ENCODE peak calls at places on chromosomes 1 and 21, in six cellular contexts. A is A549, Y is Caco-2, S is psoas muscle, Z is PC-3, B is fibroblast of lung. Q is an unnamed sample.

GRCh38 chr1:170676628-170677027 is 12.7 kb downstream of the PRRX1 start:
- DNase-seq in Y (no peak), A (no peak), B (peak; percentile 71), Z (no peak), S (no peak), Q (no peak)

GRCh38 chr1:109307363-109308021 is 681 bp upstream of the MYBPHL start:
- DNase-seq in B (no peak), Z (no peak), S (peak; percentile 76), A (no peak), Y (no peak), Q (no peak)

GRCh38 chr1:40750326-40750975 is 33.1 kb upstream of the KCNQ4 start:
- DNase-seq in S (no peak), Y (no peak), A (no peak), B (peak; percentile 17), Z (peak; percentile 52), Q (no peak)

GRCh38 chr1:165034136-165034535 is 322.4 kb downstream of the LMX1A start:
- DNase-seq in B (no peak), S (no peak), A (no peak), Z (peak; percentile 31), Y (no peak), Q (no peak)

GRCh38 chr1:214341918-214342317 is 61.0 kb downstream of the SMYD2 start:
- DNase-seq in S (no peak), B (no peak), A (no peak), Y (no peak), Z (no peak), Q (no peak)

GRCh38 chr1:33329600-33330305 is 8.9 kb upstream of the A3GALT2 start:
- DNase-seq in S (no peak), Y (no peak), A (no peak), Z (no peak), B (no peak), Q (no peak)

GRCh38 chr1:160625725-160626498 is 20.9 kb downstream of the SLAMF1 start:
- DNase-seq in B (no peak), Z (no peak), A (no peak), Y (no peak), S (no peak), Q (no peak)

GRCh38 chr1:88648706-88649105 is 35.4 kb upstream of the PKN2 start:
- DNase-seq in Z (no peak), B (no peak), Y (no peak), S (no peak), A (no peak), Q (no peak)

GRCh38 chr1:4657920-4658585 is 3.6 kb downstream of the AJAP1 start:
- DNase-seq in A (no peak), Z (no peak), B (no peak), S (peak; percentile 62), Y (no peak), Q (no peak)

GRCh38 chr1:161131721-161132409 is 602 bp downstream of the DEDD start:
- DNase-seq in Y (no peak), S (no peak), B (peak; percentile 40), Z (no peak), A (no peak), Q (no peak)

GRCh38 chr1:150973826-150974579 is 632 bp downstream of the CERS2 start:
- DNase-seq in Z (peak; percentile 54), A (no peak), S (peak; percentile 67), Y (no peak), B (peak; percentile 30), Q (no peak)

GRCh38 chr1:174996474-174996873 is 3.3 kb upstream of the CACYBP start:
- DNase-seq in S (no peak), B (peak; percentile 64), Z (peak; percentile 66), Y (no peak), A (no peak), Q (no peak)

GRCh38 chr1:220182081-220182480 is 88.1 kb downstream of the IARS2 start:
- DNase-seq in Y (no peak), B (no peak), A (no peak), Z (no peak), S (no peak), Q (no peak)

GRCh38 chr1:54874079-54874830 is 12.7 kb downstream of the DHCR24 start:
- DNase-seq in Y (no peak), B (no peak), S (peak; percentile 5), Z (peak; percentile 68), A (no peak), Q (no peak)

GRCh38 chr21:31675332-31675731 is 15.8 kb downstream of the SOD1 start:
- DNase-seq in B (no peak), Y (no peak), Z (no peak), S (no peak), A (no peak), Q (no peak)

GRCh38 chr21:38479641-38480515 is 18.4 kb downstream of the ERG start:
- DNase-seq in S (no peak), Z (no peak), B (no peak), A (no peak), Y (no peak), Q (no peak)

GRCh38 chr1:242056988-242057744 is 58.3 kb upstream of the MAP1LC3C start:
- DNase-seq in S (no peak), B (no peak), A (no peak), Y (no peak), Z (no peak), Q (no peak)

GRCh38 chr1:242057745-242058115 is 58.8 kb upstream of the MAP1LC3C start:
- DNase-seq in B (no peak), S (no peak), Z (no peak), Y (no peak), A (no peak), Q (no peak)

GRCh38 chr1:242055921-242056320 is 57.0 kb upstream of the MAP1LC3C start:
- DNase-seq in A (no peak), Z (peak; percentile 67), S (no peak), Y (no peak), B (no peak), Q (no peak)

GRCh38 chr1:242062271-242062670 is 63.4 kb upstream of the MAP1LC3C start:
- DNase-seq in A (no peak), S (no peak), Y (no peak), Z (no peak), B (no peak), Q (no peak)

DNA sequence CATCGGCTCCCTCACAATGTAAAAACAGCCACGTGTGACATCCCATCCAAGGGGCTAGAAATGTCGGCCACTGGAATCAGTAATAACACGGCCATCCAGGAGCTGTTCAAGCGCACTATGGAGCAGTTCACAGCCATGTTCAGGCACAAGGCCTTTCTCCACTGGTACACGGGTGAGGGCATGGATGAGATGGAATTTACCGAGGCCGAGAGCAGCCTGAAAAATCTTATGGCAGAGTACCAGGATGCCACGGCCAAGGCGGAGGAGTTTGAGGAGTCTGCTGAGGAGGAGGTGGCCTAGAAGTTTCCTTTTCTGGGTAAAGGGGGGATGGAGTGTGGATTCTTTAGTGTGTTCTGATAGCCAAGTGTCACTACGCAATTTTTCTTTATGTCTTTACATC is 61.1 kb upstream of the MAP1LC3C start:
- DNase-seq in S (no peak), B (no peak), Z (no peak), Y (no peak), A (no peak), Q (no peak)
- H3K9me3 ChIP-seq in S (no peaks in the 10 kb centered on the region), B (no peaks in the 10 kb centered on the region), Z (no peaks in the 10 kb centered on the region), Y (no peaks in the 10 kb centered on the region), A (no peaks in the 10 kb centered on the region), Q (no peaks in the 10 kb centered on the region)

GRCh38 chr1:3011127-3011526 is 10.1 kb upstream of the ACTRT2 start:
- DNase-seq in A (no peak), B (no peak), S (no peak), Z (no peak), Y (no peak), Q (no peak)
- H3K9me3 ChIP-seq in A (no peaks in the 10 kb centered on the region), B (no peaks in the 10 kb centered on the region), S (no peaks in the 10 kb centered on the region), Z (peaks cover 4% of the 10 kb centered on the region), Y (peaks cover 5% of the 10 kb centered on the region), Q (peaks cover 5% of the 10 kb centered on the region)

DNA sequence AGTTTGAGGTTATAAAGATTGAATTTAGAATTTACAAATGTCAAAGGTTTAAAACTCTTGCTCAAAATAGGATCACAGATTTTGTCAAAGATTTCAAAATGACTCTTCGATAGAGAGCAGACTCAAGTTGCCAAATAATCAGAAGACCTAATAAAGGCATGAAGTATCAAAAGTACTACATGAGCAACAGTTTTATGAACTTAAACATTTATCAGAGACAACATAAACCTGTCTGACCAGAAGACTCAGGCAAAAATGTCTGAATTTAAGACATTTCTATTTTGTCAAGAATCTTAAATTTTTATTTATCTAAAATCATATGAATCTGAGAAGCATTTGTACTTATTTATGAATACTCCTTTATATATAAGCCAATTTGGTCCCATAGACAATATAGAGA is 330.9 kb downstream of the PTPRU start:
- DNase-seq in Z (peak; percentile 11), B (no peak), Y (no peak), A (no peak), S (no peak), Q (no peak)
- H3K9me3 ChIP-seq in Z (peaks cover 51% of the 10 kb centered on the region), B (no peaks in the 10 kb centered on the region), Y (no peaks in the 10 kb centered on the region), A (no peaks in the 10 kb centered on the region), S (peaks cover 25% of the 10 kb centered on the region), Q (peaks cover 21% of the 10 kb centered on the region)

GRCh38 chr21:44383216-44383615 is 29.8 kb downstream of the TRPM2 start:
- DNase-seq in Y (peak; percentile 7), Z (no peak), B (no peak), S (no peak), A (no peak), Q (no peak)
- H3K9me3 ChIP-seq in Y (peaks cover 15% of the 10 kb centered on the region), Z (peaks cover 24% of the 10 kb centered on the region), B (no peaks in the 10 kb centered on the region), S (peaks cover 28% of the 10 kb centered on the region), A (peaks cover 11% of the 10 kb centered on the region), Q (no peaks in the 10 kb centered on the region)

GRCh38 chr1:46210561-46210960 is 7.4 kb downstream of the LURAP1 start:
- DNase-seq in A (no peak), B (no peak), Y (no peak), S (no peak), Z (no peak), Q (no peak)
- H3K9me3 ChIP-seq in A (no peaks in the 10 kb centered on the region), B (no peaks in the 10 kb centered on the region), Y (no peaks in the 10 kb centered on the region), S (no peaks in the 10 kb centered on the region), Z (no peaks in the 10 kb centered on the region), Q (no peaks in the 10 kb centered on the region)

GRCh38 chr21:23607782-23608181 is 1999.5 kb downstream of the MRPL39 start:
- DNase-seq in A (no peak), Y (no peak), B (no peak), S (no peak), Z (no peak), Q (no peak)
- H3K9me3 ChIP-seq in A (no peaks in the 10 kb centered on the region), Y (no peaks in the 10 kb centered on the region), B (no peaks in the 10 kb centered on the region), S (no peaks in the 10 kb centered on the region), Z (no peaks in the 10 kb centered on the region), Q (no peaks in the 10 kb centered on the region)

GRCh38 chr1:2863149-2863963 is 61.9 kb upstream of the TTC34 start:
- DNase-seq in S (peak; percentile 30), Z (no peak), B (no peak), Y (no peak), A (no peak), Q (no peak)
- H3K9me3 ChIP-seq in S (no peaks in the 10 kb centered on the region), Z (no peaks in the 10 kb centered on the region), B (no peaks in the 10 kb centered on the region), Y (no peaks in the 10 kb centered on the region), A (no peaks in the 10 kb centered on the region), Q (no peaks in the 10 kb centered on the region)

GRCh38 chr1:247716546-247716945 is at the start of gene OR6F1:
- DNase-seq in Y (no peak), Z (no peak), A (no peak), B (no peak), S (no peak), Q (no peak)
- H3K9me3 ChIP-seq in Y (no peaks in the 10 kb centered on the region), Z (peaks cover 10% of the 10 kb centered on the region), A (no peaks in the 10 kb centered on the region), B (no peaks in the 10 kb centered on the region), S (no peaks in the 10 kb centered on the region), Q (no peaks in the 10 kb centered on the region)